ENCODE peak calls at places on chromosomes 16 and 17, in seven cellular contexts. P is WTC11, X is C1 segment of cervical spinal cord, F is kidney tubule cell, E is kidney epithelial cell, D is EH, K is heart right ventricle. A is an unnamed sample.

GRCh38 chr17:65177901-65178300 is 40.7 kb downstream of the RGS9 start:
- DNase-seq in P (no peak), X (no peak), F (peak), E (peak), D (peak), K (no peak), A (peak)

GRCh38 chr17:55434721-55435120 is 13.1 kb upstream of the MMD start:
- DNase-seq in P (no peak), X (no peak), F (peak), E (no peak), D (no peak), K (no peak), A (no peak)

GRCh38 chr16:797120-797420 is 3.5 kb downstream of the GNG13 start:
- DNase-seq in P (peak), X (no peak), F (no peak), E (no peak), D (no peak), K (no peak), A (no peak)

GRCh38 chr17:64974750-64975317 is 55.6 kb upstream of the LRRC37A3 start:
- DNase-seq in P (no peak), X (no peak), F (no peak), E (no peak), D (no peak), K (no peak), A (peak)

GRCh38 chr17:31481783-31482081 is 90.3 kb downstream of the RAB11FIP4 start:
- DNase-seq in P (no peak), X (no peak), F (no peak), E (no peak), D (no peak), K (no peak), A (no peak)

GRCh38 chr17:52419256-52419655 is 260.7 kb upstream of the CA10 start:
- DNase-seq in P (no peak), X (peak), F (no peak), E (no peak), D (no peak), K (no peak), A (no peak)

GRCh38 chr17:55238931-55239297 is 25.8 kb upstream of the HLF start:
- DNase-seq in P (peak), X (peak), F (peak), E (no peak), D (peak), K (no peak), A (peak)

GRCh38 chr16:83946781-83947566 is 6.1 kb upstream of the OSGIN1 start:
- DNase-seq in P (no peak), X (no peak), F (no peak), E (no peak), D (no peak), K (no peak), A (no peak)

GRCh38 chr16:68985855-68986254 is 119.6 kb upstream of the HAS3 start:
- DNase-seq in P (no peak), X (no peak), F (peak), E (no peak), D (peak), K (no peak), A (peak)

GRCh38 chr16:59154295-59154694 is 420.2 kb upstream of the GOT2 start:
- DNase-seq in P (no peak), X (no peak), F (no peak), E (no peak), D (no peak), K (no peak), A (no peak)

GRCh38 chr17:40497704-40498103 is 3.7 kb downstream of the TNS4 start:
- DNase-seq in P (no peak), X (no peak), F (peak), E (no peak), D (peak), K (no peak), A (no peak)

GRCh38 chr16:47143329-47143676 is 442 bp downstream of the NETO2 start:
- DNase-seq in P (peak), X (peak), F (peak), E (no peak), D (peak), K (peak), A (peak)

GRCh38 chr17:16491703-16492612 is at the start of gene LRRC75A:
- DNase-seq in P (peak), X (no peak), F (peak), E (no peak), D (peak), K (peak), A (no peak)

GRCh38 chr17:27466748-27467375 is 10.6 kb downstream of the KSR1 start:
- DNase-seq in P (no peak), X (no peak), F (no peak), E (no peak), D (no peak), K (no peak), A (no peak)

GRCh38 chr16:67166035-67166882 is 1.7 kb downstream of the HSF4 start:
- DNase-seq in P (no peak), X (no peak), F (no peak), E (no peak), D (no peak), K (no peak), A (no peak)

GRCh38 chr17:40445769-40446468 is 2.7 kb downstream of the IGFBP4 start:
- DNase-seq in P (no peak), X (no peak), F (no peak), E (no peak), D (peak), K (no peak), A (peak)

GRCh38 chr16:27839419-27839818 is 224.1 kb downstream of the GSG1L start:
- DNase-seq in P (no peak), X (no peak), F (peak), E (no peak), D (peak), K (no peak), A (peak)

GRCh38 chr16:86611958-86612357 is 33.6 kb downstream of the FOXL1 start:
- DNase-seq in P (no peak), X (no peak), F (no peak), E (no peak), D (no peak), K (no peak), A (no peak)

GRCh38 chr17:81037026-81037782 is 2.3 kb downstream of the BAIAP2 start:
- DNase-seq in P (no peak), X (peak), F (peak), E (no peak), D (no peak), K (peak), A (no peak)

GRCh38 chr16:73949574-73950348 is 346.9 kb upstream of the PSMD7 start:
- DNase-seq in P (no peak), X (no peak), F (peak), E (peak), D (peak), K (no peak), A (peak)

GRCh38 chr17:43601280-43602050 is 55.3 kb upstream of the ETV4 start:
- DNase-seq in P (no peak), X (peak), F (peak), E (no peak), D (no peak), K (peak), A (no peak)

GRCh38 chr16:84369938-84370627 is 1.7 kb downstream of the ATP2C2 start:
- DNase-seq in P (no peak), X (no peak), F (peak), E (no peak), D (no peak), K (no peak), A (no peak)

GRCh38 chr16:1998852-1999801 is 9.4 kb downstream of the SYNGR3 start:
- DNase-seq in P (no peak), X (no peak), F (no peak), E (no peak), D (no peak), K (no peak), A (no peak)

GRCh38 chr17:42780816-42781638 is 617 bp downstream of the WNK4 start:
- DNase-seq in P (no peak), X (no peak), F (no peak), E (no peak), D (no peak), K (no peak), A (no peak)

GRCh38 chr16:50419116-50419515 is 50.3 kb upstream of the BRD7 start:
- DNase-seq in P (no peak), X (no peak), F (no peak), E (no peak), D (no peak), K (no peak), A (no peak)

GRCh38 chr17:66436643-66437042 is 134.2 kb downstream of the PRKCA start:
- DNase-seq in P (no peak), X (no peak), F (no peak), E (no peak), D (no peak), K (no peak), A (no peak)

GRCh38 chr17:50101346-50102163 is 6.4 kb downstream of the PDK2 start:
- DNase-seq in P (no peak), X (no peak), F (no peak), E (no peak), D (peak), K (peak), A (peak)

GRCh38 chr17:9958586-9959281 is 53.7 kb upstream of the RCVRN start:
- DNase-seq in P (peak), X (no peak), F (no peak), E (no peak), D (no peak), K (no peak), A (no peak)